ENCODE peak calls at places on chromosome 4, in seven cellular contexts. One of them, this sample, is unnamed.
A peak's percentile ranks its signal among the peaks of the same experiment; 100 is the strongest.

GRCh38 chr4:148814030-148814429 is 371.8 kb upstream of the NR3C2 start:
- DNase-seq in progenitor cell of endocrine pancreas: no peak
- DNase-seq in NCI-H1930: no peak
- DNase-seq in fibroblast of mammary gland: no peak
- DNase-seq in choroid plexus epithelial cell: no peak
- DNase-seq in AG09319: no peak
- DNase-seq in nephron progenitor cell: no peak
- DNase-seq in this sample: no peak

GRCh38 chr4:105994061-105994460 is 98.8 kb downstream of the NPNT start:
- DNase-seq in choroid plexus epithelial cell: no peak
- DNase-seq in NCI-H1930: no peak
- DNase-seq in AG09319: no peak
- DNase-seq in nephron progenitor cell: no peak
- DNase-seq in progenitor cell of endocrine pancreas: no peak
- DNase-seq in fibroblast of mammary gland: no peak
- DNase-seq in this sample: no peak

GRCh38 chr4:123587983-123588494 is 191.4 kb downstream of the SPRY1 start:
- DNase-seq in NCI-H1930: no peak
- DNase-seq in nephron progenitor cell: no peak
- DNase-seq in choroid plexus epithelial cell: peak; percentile 77
- DNase-seq in fibroblast of mammary gland: no peak
- DNase-seq in progenitor cell of endocrine pancreas: no peak
- DNase-seq in AG09319: peak; percentile 95
- DNase-seq in this sample: no peak

GRCh38 chr4:74061430-74061829 is 22.9 kb upstream of the CXCL3 start:
- DNase-seq in nephron progenitor cell: no peak
- DNase-seq in choroid plexus epithelial cell: no peak
- DNase-seq in progenitor cell of endocrine pancreas: no peak
- DNase-seq in NCI-H1930: no peak
- DNase-seq in AG09319: no peak
- DNase-seq in fibroblast of mammary gland: no peak
- DNase-seq in this sample: no peak

GRCh38 chr4:132276185-132276584 is 872.9 kb upstream of the PCDH10 start:
- DNase-seq in fibroblast of mammary gland: no peak
- DNase-seq in NCI-H1930: no peak
- DNase-seq in nephron progenitor cell: no peak
- DNase-seq in progenitor cell of endocrine pancreas: no peak
- DNase-seq in choroid plexus epithelial cell: no peak
- DNase-seq in AG09319: no peak
- DNase-seq in this sample: no peak

GRCh38 chr4:39978904-39979303 is 1.2 kb upstream of the PDS5A start:
- DNase-seq in progenitor cell of endocrine pancreas: no peak
- DNase-seq in nephron progenitor cell: no peak
- DNase-seq in choroid plexus epithelial cell: no peak
- DNase-seq in NCI-H1930: no peak
- DNase-seq in AG09319: no peak
- DNase-seq in fibroblast of mammary gland: no peak
- DNase-seq in this sample: no peak

GRCh38 chr4:1171306-1172227 is 816 bp downstream of the SPON2 start:
- DNase-seq in choroid plexus epithelial cell: peak; percentile 57
- DNase-seq in AG09319: no peak
- DNase-seq in nephron progenitor cell: peak; percentile 64
- DNase-seq in fibroblast of mammary gland: no peak
- DNase-seq in NCI-H1930: no peak
- DNase-seq in progenitor cell of endocrine pancreas: no peak
- DNase-seq in this sample: no peak

GRCh38 chr4:69775488-69775887 is 15.1 kb upstream of the SULT1B1 start:
- DNase-seq in nephron progenitor cell: no peak
- DNase-seq in fibroblast of mammary gland: no peak
- DNase-seq in NCI-H1930: no peak
- DNase-seq in progenitor cell of endocrine pancreas: no peak
- DNase-seq in AG09319: no peak
- DNase-seq in choroid plexus epithelial cell: no peak
- DNase-seq in this sample: no peak

GRCh38 chr4:165131247-165131832 is 18.7 kb upstream of the TMEM192 start:
- DNase-seq in AG09319: peak; percentile 19
- DNase-seq in progenitor cell of endocrine pancreas: peak; percentile 74
- DNase-seq in fibroblast of mammary gland: peak; percentile 60
- DNase-seq in nephron progenitor cell: peak; percentile 84
- DNase-seq in choroid plexus epithelial cell: peak; percentile 79
- DNase-seq in NCI-H1930: peak; percentile 39
- DNase-seq in this sample: peak; percentile 75

GRCh38 chr4:56078866-56079265 is 130.1 kb downstream of the CEP135 start:
- DNase-seq in nephron progenitor cell: no peak
- DNase-seq in AG09319: no peak
- DNase-seq in NCI-H1930: no peak
- DNase-seq in progenitor cell of endocrine pancreas: no peak
- DNase-seq in choroid plexus epithelial cell: peak; percentile 27
- DNase-seq in fibroblast of mammary gland: no peak
- DNase-seq in this sample: no peak

GRCh38 chr4:52202251-52202779 is 151.2 kb downstream of the SPATA18 start:
- DNase-seq in choroid plexus epithelial cell: no peak
- DNase-seq in AG09319: no peak
- DNase-seq in nephron progenitor cell: no peak
- DNase-seq in progenitor cell of endocrine pancreas: no peak
- DNase-seq in fibroblast of mammary gland: no peak
- DNase-seq in NCI-H1930: no peak
- DNase-seq in this sample: no peak

GRCh38 chr4:119643306-119644042 is 14.9 kb upstream of the PDE5A start:
- DNase-seq in AG09319: no peak
- DNase-seq in progenitor cell of endocrine pancreas: no peak
- DNase-seq in choroid plexus epithelial cell: peak; percentile 19
- DNase-seq in fibroblast of mammary gland: no peak
- DNase-seq in nephron progenitor cell: no peak
- DNase-seq in NCI-H1930: no peak
- DNase-seq in this sample: no peak

GRCh38 chr4:127880764-127881564 is at the start of gene PLK4:
- DNase-seq in fibroblast of mammary gland: peak; percentile 93
- DNase-seq in nephron progenitor cell: peak; percentile 95
- DNase-seq in progenitor cell of endocrine pancreas: peak; percentile 94
- DNase-seq in AG09319: peak; percentile 85
- DNase-seq in NCI-H1930: peak; percentile 93
- DNase-seq in choroid plexus epithelial cell: peak; percentile 96
- DNase-seq in this sample: peak; percentile 96

GRCh38 chr4:132694775-132695174 is 454.3 kb upstream of the PCDH10 start:
- DNase-seq in nephron progenitor cell: no peak
- DNase-seq in fibroblast of mammary gland: no peak
- DNase-seq in progenitor cell of endocrine pancreas: no peak
- DNase-seq in NCI-H1930: no peak
- DNase-seq in AG09319: no peak
- DNase-seq in choroid plexus epithelial cell: peak; percentile 1
- DNase-seq in this sample: no peak

GRCh38 chr4:8504279-8505007 is 63.9 kb downstream of the TRMT44 start:
- DNase-seq in fibroblast of mammary gland: no peak
- DNase-seq in NCI-H1930: no peak
- DNase-seq in AG09319: no peak
- DNase-seq in progenitor cell of endocrine pancreas: no peak
- DNase-seq in nephron progenitor cell: no peak
- DNase-seq in choroid plexus epithelial cell: no peak
- DNase-seq in this sample: no peak

GRCh38 chr4:129344058-129344457 is 248.1 kb downstream of the C4orf33 start:
- DNase-seq in choroid plexus epithelial cell: peak; percentile 76
- DNase-seq in nephron progenitor cell: peak; percentile 26
- DNase-seq in progenitor cell of endocrine pancreas: no peak
- DNase-seq in fibroblast of mammary gland: peak; percentile 58
- DNase-seq in NCI-H1930: no peak
- DNase-seq in AG09319: no peak
- DNase-seq in this sample: no peak